ENCODE peak calls at places on chromosomes 1 and 21, in ten cellular contexts. F is amniotic stem cell; U is H9; S is nephron progenitor cell; H is posterior cingulate gyrus; I is NCI-H2171; J is cardiac muscle cell; T is coronary artery; N is activated CD8-positive, alpha-beta memory T cell treated with anti-CD3 and anti-CD28 coated beads for 4 hours; E is HuH-7. A is an unnamed sample.

GRCh38 chr1:16348414-16349182 is 3.7 kb downstream of the FBXO42 start:
- DNase-seq in F (peak), U (no peak), S (no peak), H (no peak), I (no peak), J (no peak), T (no peak), N (no peak), E (no peak), A (peak)

GRCh38 chr1:25531082-25531461 is 12.3 kb upstream of the LDLRAP1 start:
- DNase-seq in F (no peak), U (no peak), S (no peak), H (no peak), I (no peak), J (no peak), T (no peak), N (no peak), E (no peak), A (no peak)

GRCh38 chr1:108704501-108704900 is 8.2 kb upstream of the FNDC7 start:
- DNase-seq in F (peak), U (no peak), S (no peak), H (no peak), I (no peak), J (no peak), T (no peak), N (no peak), E (no peak), A (no peak)

GRCh38 chr1:14880456-14881316 is 272.9 kb upstream of the TMEM51 start:
- DNase-seq in F (no peak), U (no peak), S (no peak), H (no peak), I (no peak), J (no peak), T (no peak), N (no peak), E (no peak), A (no peak)

GRCh38 chr1:166838766-166839599 is at the start of gene POGK:
- DNase-seq in F (peak), U (peak), S (peak), H (peak), I (peak), J (peak), T (peak), N (peak), E (peak), A (peak)

GRCh38 chr1:11316701-11317100 is 43.7 kb downstream of the UBIAD1 start:
- DNase-seq in F (no peak), U (no peak), S (no peak), H (no peak), I (no peak), J (no peak), T (no peak), N (no peak), E (no peak), A (no peak)

GRCh38 chr1:206766251-206766856 is 4.2 kb upstream of the IL19 start:
- DNase-seq in F (peak), U (no peak), S (peak), H (no peak), I (no peak), J (peak), T (no peak), N (peak), E (no peak), A (peak)

GRCh38 chr1:206797534-206798383 is 25.5 kb upstream of the IL10 start:
- DNase-seq in F (no peak), U (peak), S (peak), H (no peak), I (no peak), J (peak), T (no peak), N (no peak), E (peak), A (peak)

GRCh38 chr1:156400191-156400920 is 31.3 kb downstream of the RHBG start:
- DNase-seq in F (no peak), U (no peak), S (no peak), H (peak), I (no peak), J (no peak), T (no peak), N (no peak), E (no peak), A (no peak)

GRCh38 chr1:179742717-179743678 is at the start of gene FAM163A:
- DNase-seq in F (no peak), U (peak), S (peak), H (no peak), I (peak), J (peak), T (no peak), N (no peak), E (no peak), A (peak)

GRCh38 chr21:42193131-42193671 is 25.7 kb upstream of the ABCG1 start:
- DNase-seq in F (no peak), U (no peak), S (no peak), H (no peak), I (no peak), J (no peak), T (no peak), N (peak), E (no peak), A (no peak)

GRCh38 chr1:28915036-28915895 is 897 bp downstream of the EPB41 start:
- DNase-seq in F (no peak), U (peak), S (no peak), H (peak), I (peak), J (peak), T (no peak), N (no peak), E (peak), A (peak)